ENCODE peak calls at places on chromosome 14, in five cellular contexts. One of them, this sample, is unnamed.

GRCh38 chr14:22939684-22940083 is 10.5 kb upstream of the PRMT5 start:
- DNase-seq in mesendoderm: no peak
- DNase-seq in NCI-H1694 treated with DMSO at 0.1 percent for 48 hours: no peak
- DNase-seq in fibroblast of villous mesenchyme: no peak
- DNase-seq in uterus: no peak
- DNase-seq in this sample: peak

GRCh38 chr14:22849212-22849819 is 12.9 kb downstream of the MMP14 start:
- DNase-seq in mesendoderm: no peak
- DNase-seq in NCI-H1694 treated with DMSO at 0.1 percent for 48 hours: no peak
- DNase-seq in fibroblast of villous mesenchyme: peak
- DNase-seq in uterus: peak
- DNase-seq in this sample: peak

GRCh38 chr14:51880810-51881580 is 20.6 kb downstream of the GNG2 start:
- DNase-seq in mesendoderm: no peak
- DNase-seq in NCI-H1694 treated with DMSO at 0.1 percent for 48 hours: no peak
- DNase-seq in fibroblast of villous mesenchyme: peak
- DNase-seq in uterus: no peak
- DNase-seq in this sample: peak

GRCh38 chr14:24422694-24423531 is 6.6 kb downstream of the CBLN3 start:
- DNase-seq in mesendoderm: no peak
- DNase-seq in NCI-H1694 treated with DMSO at 0.1 percent for 48 hours: no peak
- DNase-seq in fibroblast of villous mesenchyme: no peak
- DNase-seq in uterus: no peak
- DNase-seq in this sample: no peak

GRCh38 chr14:73686901-73687300 is 27.3 kb downstream of the PNMA1 start:
- DNase-seq in mesendoderm: no peak
- DNase-seq in NCI-H1694 treated with DMSO at 0.1 percent for 48 hours: no peak
- DNase-seq in fibroblast of villous mesenchyme: peak
- DNase-seq in uterus: no peak
- DNase-seq in this sample: peak

GRCh38 chr14:95341115-95341514 is 21.4 kb upstream of the CLMN start:
- DNase-seq in mesendoderm: no peak
- DNase-seq in NCI-H1694 treated with DMSO at 0.1 percent for 48 hours: no peak
- DNase-seq in fibroblast of villous mesenchyme: no peak
- DNase-seq in uterus: no peak
- DNase-seq in this sample: no peak

GRCh38 chr14:79419571-79420327 is 791.6 kb downstream of the DIO2 start:
- DNase-seq in mesendoderm: no peak
- DNase-seq in NCI-H1694 treated with DMSO at 0.1 percent for 48 hours: no peak
- DNase-seq in fibroblast of villous mesenchyme: no peak
- DNase-seq in uterus: no peak
- DNase-seq in this sample: peak

GRCh38 chr14:72965249-72965648 is 39.0 kb downstream of the DCAF4 start:
- DNase-seq in mesendoderm: no peak
- DNase-seq in NCI-H1694 treated with DMSO at 0.1 percent for 48 hours: no peak
- DNase-seq in fibroblast of villous mesenchyme: peak
- DNase-seq in uterus: no peak
- DNase-seq in this sample: peak